ENCODE peak calls at places on chromosomes 16 and 17, in four cellular contexts. P is H1, J is IMR-90, N is H9. V is an unnamed sample.
A peak's percentile ranks its signal among the peaks of the same experiment; 100 is the strongest.

GRCh38 chr17:72472116-72472515 is 351.3 kb downstream of the SOX9 start:
- DNase-seq in N (no peak), J (no peak), P (no peak), V (no peak)

GRCh38 chr17:28211811-28212210 is 107.2 kb upstream of the TMEM97 start:
- DNase-seq in N (no peak), P (no peak), J (no peak), V (no peak)

GRCh38 chr16:50742521-50743150 is 750 bp downstream of the CYLD start:
- DNase-seq in P (peak; percentile 56), J (peak; percentile 43), N (no peak), V (peak; percentile 17)

GRCh38 chr17:6868579-6868978 is 37.0 kb upstream of the TEKT1 start:
- DNase-seq in P (no peak), J (no peak), N (no peak), V (peak; percentile 51)

GRCh38 chr16:15552507-15552906 is 90.4 kb downstream of the MARF1 start:
- DNase-seq in J (no peak), N (no peak), P (no peak), V (no peak)

GRCh38 chr17:80781188-80781577 is 210.5 kb upstream of the CHMP6 start:
- DNase-seq in N (no peak), P (no peak), J (no peak), V (no peak)

GRCh38 chr16:31301708-31302400 is 42.1 kb downstream of the ITGAM start:
- DNase-seq in N (no peak), J (no peak), P (no peak), V (no peak)

GRCh38 chr17:5585814-5586558 is 1.7 kb upstream of the NLRP1 start:
- DNase-seq in P (no peak), J (peak; percentile 31), N (no peak), V (peak; percentile 14)

GRCh38 chr17:17403899-17404576 is 72.8 kb upstream of the MED9 start:
- DNase-seq in N (no peak), J (no peak), P (no peak), V (no peak)

GRCh38 chr16:89949121-89949742 is 677 bp downstream of the DEF8 start:
- DNase-seq in P (no peak), J (no peak), N (no peak), V (no peak)

GRCh38 chr17:35898283-35899070 is 18.3 kb upstream of the CCL5 start:
- DNase-seq in J (no peak), P (no peak), N (no peak), V (no peak)

GRCh38 chr17:29115435-29115834 is 64.8 kb downstream of the MYO18A start:
- DNase-seq in N (no peak), J (no peak), P (no peak), V (no peak)

GRCh38 chr17:1562178-1562643 is 381 bp downstream of the PITPNA start:
- DNase-seq in J (no peak), P (no peak), N (peak; percentile 65), V (no peak)

GRCh38 chr16:79982356-79982755 is 381.8 kb upstream of the MAF start:
- DNase-seq in J (no peak), P (no peak), N (no peak), V (no peak)

GRCh38 chr17:53134546-53134945 is 688.2 kb upstream of the KIF2B start:
- DNase-seq in J (no peak), N (no peak), P (no peak), V (no peak)

GRCh38 chr16:12896562-12896961 is 4.8 kb upstream of the SHISA9 start:
- DNase-seq in J (no peak), N (peak; percentile 50), P (no peak), V (peak; percentile 84)

GRCh38 chr16:48064971-48065370 is 90.8 kb downstream of the ABCC12 start:
- DNase-seq in P (no peak), N (no peak), J (peak; percentile 42), V (no peak)

GRCh38 chr17:65332375-65332774 is 195.2 kb downstream of the RGS9 start:
- DNase-seq in N (no peak), J (peak; percentile 66), P (no peak), V (peak; percentile 37)

GRCh38 chr16:86126891-86127290 is 227.9 kb downstream of the IRF8 start:
- DNase-seq in J (no peak), P (no peak), N (no peak), V (no peak)

GRCh38 chr17:78316867-78317816 is 42.7 kb downstream of the SOCS3 start:
- DNase-seq in P (peak; percentile 77), N (peak; percentile 94), J (peak; percentile 71), V (peak; percentile 91)

GRCh38 chr17:31274252-31274651 is 22.8 kb downstream of the OMG start:
- DNase-seq in N (no peak), J (peak; percentile 63), P (no peak), V (no peak)

GRCh38 chr16:75908301-75908700 is 182.0 kb upstream of the CPHXL start:
- DNase-seq in N (no peak), P (no peak), J (no peak), V (no peak)
- H3K9ac ChIP-seq in N (no peak overlapping the region), P (no peak overlapping the region), J (no peak overlapping the region), V (no peak overlapping the region)

GRCh38 chr17:45060824-45061605 is at the start of gene NMT1:
- DNase-seq in P (peak; percentile 94), J (peak; percentile 99), N (peak; percentile 100), V (peak; percentile 100)
- H3K56ac ChIP-seq in P (peak within 1 kb of the TSS; percentile 91), J (peak within 1 kb of the TSS; percentile 98), N (peak within 1 kb of the TSS; percentile 18), V (peak within 1 kb of the TSS; percentile 100)

GRCh38 chr16:75535901-75536300 is at the start of gene CHST5:
- DNase-seq in N (no peak), J (no peak), P (no peak), V (no peak)
- H3K23ac ChIP-seq in N (no peak within 1 kb of the TSS), J (no peak within 1 kb of the TSS), P (no peak within 1 kb of the TSS), V (no peak within 1 kb of the TSS)

DNA sequence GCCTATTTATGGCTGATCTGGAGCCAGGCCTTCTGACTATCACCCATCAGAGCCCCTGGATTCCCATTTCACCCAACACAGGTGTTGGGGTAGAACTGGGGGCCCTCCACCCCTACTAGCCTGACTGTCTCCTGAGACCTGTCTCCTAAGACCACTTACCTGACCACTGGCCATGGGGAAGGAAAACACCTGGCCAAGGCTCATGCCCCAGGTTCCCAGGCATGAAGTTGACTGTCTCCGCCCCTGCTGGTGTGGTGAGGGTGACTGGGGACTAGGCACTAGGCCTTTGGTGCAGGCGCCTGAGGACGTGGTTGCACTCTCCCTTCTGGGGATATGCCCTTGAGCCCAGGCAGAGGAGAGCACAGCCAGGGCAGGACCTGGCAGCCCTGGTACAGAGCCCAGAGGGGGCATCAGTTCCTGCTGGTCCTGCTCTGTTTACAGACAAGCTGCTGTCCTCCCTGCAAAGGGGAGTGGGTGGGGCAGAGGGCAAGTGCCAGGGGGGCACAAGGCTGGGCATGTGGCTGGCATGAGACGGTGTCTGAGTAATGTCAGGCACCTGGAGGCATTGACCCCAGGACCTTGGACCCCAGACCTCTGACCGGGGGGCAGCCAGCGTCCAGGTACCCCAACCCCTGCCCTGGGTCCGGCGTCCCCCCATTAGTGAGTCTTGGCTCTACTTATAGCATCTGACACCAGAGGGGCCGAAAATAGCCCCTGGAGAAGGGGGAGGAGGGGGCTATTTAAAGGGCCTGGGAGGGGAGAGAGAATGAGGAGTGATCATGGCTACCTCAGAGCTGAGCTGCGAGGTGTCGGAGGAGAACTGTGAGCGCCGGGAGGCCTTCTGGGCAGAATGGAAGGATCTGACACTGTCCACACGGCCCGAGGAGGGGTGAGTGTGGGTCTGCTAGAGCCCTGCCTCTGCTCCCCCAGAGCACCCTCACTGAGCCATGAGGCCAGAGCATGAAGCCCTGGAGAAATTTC is at the start of gene TCAP:
- DNase-seq in N (no peak), P (no peak), J (no peak), V (no peak)
- H3K9ac ChIP-seq in N (no peak within 1 kb of the TSS), P (no peak within 1 kb of the TSS), J (no peak within 1 kb of the TSS), V (peak within 1 kb of the TSS; percentile 2)

GRCh38 chr16:27539120-27539519 is 10.6 kb downstream of the GTF3C1 start:
- DNase-seq in P (no peak), J (no peak), N (no peak), V (no peak)
- H3K56ac ChIP-seq in P (no peak overlapping the region), J (no peak overlapping the region), N (no peak overlapping the region), V (no peak overlapping the region)

DNA sequence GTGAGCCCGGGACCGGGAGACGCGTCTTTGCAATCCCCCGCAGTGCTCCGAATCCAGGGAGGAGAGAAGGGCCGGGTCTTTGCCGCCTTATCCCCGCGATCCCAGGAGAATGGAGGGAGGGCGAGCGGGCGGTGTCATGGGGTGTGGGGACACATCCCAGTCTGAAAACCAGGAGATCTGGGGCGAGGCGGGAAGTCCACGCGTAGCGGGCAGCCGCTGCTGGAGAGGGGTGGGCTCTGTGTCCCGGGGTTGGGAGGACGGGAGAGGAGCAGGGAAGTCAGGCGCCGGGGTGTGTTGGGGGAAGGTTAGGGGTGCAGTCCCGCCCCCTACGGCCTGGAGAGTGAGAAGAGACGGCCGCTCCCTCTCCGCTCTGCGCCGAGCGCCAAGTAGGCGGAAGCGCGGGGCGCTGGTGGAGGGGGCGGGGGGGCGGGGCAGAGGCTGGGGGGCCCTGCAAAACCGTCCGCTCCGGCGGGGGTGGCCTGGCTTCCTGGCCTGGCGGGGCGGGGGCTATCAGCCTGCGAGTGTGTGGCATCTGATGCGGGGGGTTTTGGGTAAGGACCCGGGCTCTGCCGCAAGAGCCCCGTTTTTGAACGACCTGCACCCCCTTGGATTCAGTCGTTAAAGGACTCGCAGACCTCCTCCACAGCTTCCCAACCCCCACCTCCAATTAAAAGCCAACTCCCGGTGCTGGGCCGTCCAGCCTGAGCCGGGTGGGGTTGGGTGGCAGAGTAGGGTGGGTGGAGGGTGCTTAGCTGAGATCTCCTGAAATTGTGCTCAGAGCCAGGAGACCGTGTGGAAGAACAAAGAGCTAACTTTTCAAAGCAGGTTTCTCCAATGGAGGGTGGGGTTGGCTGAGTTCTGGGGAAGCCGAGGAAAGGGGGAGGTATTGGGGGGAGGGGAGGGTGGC is 654 bp downstream of the LASP1 start:
- DNase-seq in N (peak; percentile 74), J (peak; percentile 42), P (peak; percentile 79), V (peak; percentile 45)
- H3K23ac ChIP-seq in N (no peak overlapping the region), J (peak overlapping the region; percentile 97), P (no peak overlapping the region), V (peak overlapping the region; percentile 99)

GRCh38 chr17:67244621-67245072 is 349 bp downstream of the HELZ start:
- DNase-seq in J (no peak), N (no peak), P (no peak), V (no peak)
- H3K9ac ChIP-seq in J (peak overlapping the region; percentile 69), N (peak overlapping the region; percentile 33), P (no peak overlapping the region), V (peak overlapping the region; percentile 91)

GRCh38 chr16:73873643-73874042 is 423.0 kb upstream of the PSMD7 start:
- DNase-seq in J (no peak), N (no peak), P (no peak), V (no peak)

GRCh38 chr16:73879621-73880020 is 417.0 kb upstream of the PSMD7 start:
- DNase-seq in P (no peak), J (no peak), N (no peak), V (no peak)

GRCh38 chr16:73877148-73877547 is 419.5 kb upstream of the PSMD7 start:
- DNase-seq in P (no peak), J (no peak), N (no peak), V (no peak)

GRCh38 chr16:73872856-73873255 is 423.8 kb upstream of the PSMD7 start:
- DNase-seq in J (no peak), P (no peak), N (no peak), V (no peak)

DNA sequence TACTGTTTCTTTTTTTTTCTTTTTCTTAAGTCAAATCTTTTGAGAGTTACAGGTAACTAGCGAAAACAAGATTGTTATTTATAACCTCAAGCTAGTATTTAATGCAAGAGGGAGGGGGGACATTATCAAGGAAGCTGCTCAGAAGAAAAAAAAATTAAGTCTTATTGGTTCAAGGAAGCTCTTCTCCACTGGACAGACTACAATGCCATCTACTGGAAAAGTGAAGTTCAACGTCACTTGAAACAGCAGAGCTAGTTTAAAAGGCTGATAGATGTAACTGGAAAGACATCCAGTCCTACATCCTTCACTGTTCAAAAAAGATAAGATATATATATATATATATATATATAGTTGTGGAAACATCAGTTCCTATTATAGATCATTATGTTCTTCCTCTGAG is 418.0 kb upstream of the PSMD7 start:
- DNase-seq in P (no peak), N (no peak), J (peak; percentile 76), V (peak; percentile 74)
- H3K56ac ChIP-seq in P (no peak overlapping the region), N (no peak overlapping the region), J (no peak overlapping the region), V (no peak overlapping the region)